ENCODE peak calls at places on chromosomes 4 and X, in seven cellular contexts. O, W, X, F, E, K and C are unnamed samples.

GRCh38 chrX:96140796-96141195 is 543.8 kb upstream of the DIAPH2 start:
- DNase-seq in O (no peak), W (no peak), X (no peak), F (no peak), E (no peak), K (no peak), C (no peak)

GRCh38 chr4:54571762-54572542 is 85.8 kb upstream of the KIT start:
- DNase-seq in O (no peak), W (no peak), X (no peak), F (no peak), E (no peak), K (no peak), C (no peak)

GRCh38 chrX:104156630-104157529 is at the start of gene SLC25A53:
- DNase-seq in O (peak), W (peak), X (peak), F (peak), E (peak), K (peak), C (peak)

GRCh38 chr4:152095701-152096070 is 334.9 kb upstream of the GATB start:
- DNase-seq in O (no peak), W (no peak), X (no peak), F (no peak), E (no peak), K (no peak), C (no peak)

GRCh38 chr4:48228887-48229462 is 40.7 kb downstream of the TEC start:
- DNase-seq in O (no peak), W (no peak), X (no peak), F (no peak), E (no peak), K (no peak), C (no peak)

GRCh38 chr4:101128473-101128872 is 218.9 kb downstream of the PPP3CA start:
- DNase-seq in O (no peak), W (no peak), X (no peak), F (no peak), E (no peak), K (no peak), C (no peak)

GRCh38 chr4:166277851-166278250 is 404.8 kb downstream of the TLL1 start:
- DNase-seq in O (no peak), W (no peak), X (no peak), F (no peak), E (no peak), K (no peak), C (no peak)

GRCh38 chr4:168722391-168722790 is 225.5 kb downstream of the PALLD start:
- DNase-seq in O (no peak), W (no peak), X (no peak), F (no peak), E (no peak), K (peak), C (no peak)

GRCh38 chr4:172232966-172233365 is 419.8 kb downstream of the GALNTL6 start:
- DNase-seq in O (no peak), W (no peak), X (no peak), F (peak), E (peak), K (peak), C (no peak)

GRCh38 chrX:141455103-141455502 is 129.4 kb downstream of the SPANXA1 start:
- DNase-seq in O (no peak), W (no peak), X (no peak), F (no peak), E (no peak), K (no peak), C (no peak)

GRCh38 chr4:140151700-140152014 is 2.3 kb downstream of the MAML3 start:
- DNase-seq in O (peak), W (no peak), X (peak), F (peak), E (peak), K (peak), C (peak)

GRCh38 chr4:185912779-185913178 is 100.8 kb upstream of the SORBS2 start:
- DNase-seq in O (no peak), W (no peak), X (no peak), F (no peak), E (peak), K (peak), C (no peak)

GRCh38 chr4:149008415-149009025 is 566.3 kb upstream of the NR3C2 start:
- DNase-seq in O (no peak), W (no peak), X (no peak), F (no peak), E (no peak), K (no peak), C (no peak)

GRCh38 chr4:684611-685010 is 4.3 kb downstream of the SLC49A3 start:
- DNase-seq in O (no peak), W (no peak), X (no peak), F (no peak), E (no peak), K (no peak), C (no peak)

GRCh38 chr4:119615068-119615744 is 13.4 kb downstream of the PDE5A start:
- DNase-seq in O (no peak), W (no peak), X (no peak), F (no peak), E (no peak), K (no peak), C (no peak)

GRCh38 chrX:13197961-13198761 is 121.7 kb downstream of the ATXN3L start:
- DNase-seq in O (no peak), W (no peak), X (no peak), F (no peak), E (no peak), K (peak), C (no peak)

GRCh38 chr4:2560167-2560566 is 23.7 kb downstream of the FAM193A start:
- DNase-seq in O (no peak), W (no peak), X (no peak), F (no peak), E (no peak), K (no peak), C (no peak)

GRCh38 chrX:44223150-44223549 is 120.3 kb downstream of the EFHC2 start:
- DNase-seq in O (no peak), W (no peak), X (no peak), F (peak), E (no peak), K (no peak), C (no peak)

GRCh38 chr4:5399790-5400421 is 308.5 kb downstream of the EVC2 start:
- DNase-seq in O (no peak), W (peak), X (no peak), F (peak), E (no peak), K (peak), C (no peak)

GRCh38 chrX:63922221-63922620 is 137.2 kb upstream of the ARHGEF9 start:
- DNase-seq in O (no peak), W (no peak), X (no peak), F (no peak), E (no peak), K (no peak), C (no peak)

GRCh38 chr4:7880681-7881080 is 59.0 kb downstream of the AFAP1 start:
- DNase-seq in O (no peak), W (no peak), X (no peak), F (no peak), E (no peak), K (no peak), C (no peak)

GRCh38 chr4:60078984-60079383 is 1121.1 kb upstream of the ADGRL3 start:
- DNase-seq in O (no peak), W (no peak), X (no peak), F (no peak), E (no peak), K (no peak), C (no peak)

GRCh38 chrX:22063284-22063683 is 31.2 kb downstream of the PHEX start:
- DNase-seq in O (no peak), W (peak), X (no peak), F (no peak), E (no peak), K (no peak), C (no peak)

GRCh38 chr4:150106886-150107285 is 28.6 kb downstream of the DCLK2 start:
- DNase-seq in O (no peak), W (no peak), X (no peak), F (no peak), E (no peak), K (peak), C (no peak)

GRCh38 chrX:51608766-51609165 is 9.9 kb downstream of the CENPVL3 start:
- DNase-seq in O (no peak), W (no peak), X (no peak), F (no peak), E (no peak), K (no peak), C (no peak)

GRCh38 chrX:48785525-48786214 is 720 bp upstream of the GATA1 start:
- DNase-seq in O (no peak), W (no peak), X (no peak), F (no peak), E (no peak), K (no peak), C (no peak)

GRCh38 chrX:10121787-10122186 is 35.0 kb upstream of the CLCN4 start:
- DNase-seq in O (no peak), W (peak), X (no peak), F (no peak), E (no peak), K (no peak), C (no peak)

GRCh38 chr4:121728066-121728465 is 31.3 kb upstream of the ANXA5 start:
- DNase-seq in O (no peak), W (no peak), X (peak), F (no peak), E (no peak), K (no peak), C (no peak)

GRCh38 chr4:146327859-146328258 is 113.5 kb downstream of the REELD1 start:
- DNase-seq in O (no peak), W (no peak), X (no peak), F (no peak), E (no peak), K (no peak), C (no peak)

GRCh38 chrX:1442016-1442665 is 10.6 kb downstream of the ASMTL start:
- DNase-seq in O (no peak), W (no peak), X (no peak), F (no peak), E (no peak), K (no peak), C (no peak)

GRCh38 chrX:5431823-5432222 is 796.8 kb downstream of the NLGN4X start:
- DNase-seq in O (no peak), W (no peak), X (no peak), F (no peak), E (no peak), K (no peak), C (no peak)

GRCh38 chr4:88659061-88659889 is 38.4 kb downstream of the NAP1L5 start:
- DNase-seq in O (no peak), W (peak), X (peak), F (peak), E (peak), K (peak), C (no peak)